ENCODE peak calls at places on chromosome 19, in eight cellular contexts. P is GM23338, H is neural progenitor cell, T is MM.1S, C is OCI-LY7, J is PC-3, Y is SK-N-SH, B is HCT116. Q is an unnamed sample.

GRCh38 chr19:40403262-40403984 is 9.8 kb downstream of the PRX start:
- DNase-seq in Y (peak; percentile 98), C (peak; percentile 93), J (peak; percentile 76), T (peak; percentile 89), B (peak; percentile 86), P (peak; percentile 99), H (peak; percentile 97), Q (peak; percentile 93)

GRCh38 chr19:50570997-50571396 is 2.8 kb upstream of the LRRC4B start:
- DNase-seq in H (no peak), B (no peak), J (no peak), T (no peak), C (no peak), P (no peak), Y (no peak), Q (no peak)

GRCh38 chr19:42270346-42271044 is 1.4 kb downstream of the CIC start:
- DNase-seq in T (peak; percentile 71), Y (peak; percentile 49), C (peak; percentile 37), B (no peak), P (no peak), J (peak; percentile 57), H (no peak), Q (no peak)

GRCh38 chr19:46886546-46887239 is 25.9 kb downstream of the ARHGAP35 start:
- DNase-seq in B (no peak), Y (no peak), J (peak; percentile 40), T (no peak), C (no peak), P (no peak), H (no peak), Q (no peak)

GRCh38 chr19:23758187-23759074 is at the start of gene ZNF681:
- DNase-seq in B (no peak), J (peak; percentile 90), P (peak; percentile 97), T (peak; percentile 73), H (peak; percentile 93), Y (peak; percentile 85), C (peak; percentile 89), Q (peak; percentile 94)

GRCh38 chr19:46373573-46374359 is 26.9 kb downstream of the PPP5C start:
- DNase-seq in H (peak; percentile 70), C (no peak), P (peak; percentile 80), B (no peak), T (no peak), J (peak; percentile 95), Y (peak; percentile 80), Q (peak; percentile 57)

GRCh38 chr19:16191216-16191908 is 6.2 kb downstream of the FAM32A start:
- DNase-seq in J (peak; percentile 53), P (peak; percentile 10), H (no peak), C (no peak), T (no peak), B (no peak), Y (no peak), Q (no peak)

GRCh38 chr19:44753932-44754742 is 5.6 kb downstream of the BCL3 start:
- DNase-seq in T (peak; percentile 85), H (peak; percentile 68), P (peak; percentile 81), B (no peak), J (peak; percentile 74), Y (peak; percentile 72), C (peak; percentile 80), Q (peak; percentile 92)

GRCh38 chr19:6105444-6105843 is 4.9 kb downstream of the RFX2 start:
- DNase-seq in Y (no peak), B (no peak), H (no peak), P (no peak), J (no peak), C (no peak), T (no peak), Q (no peak)

GRCh38 chr19:6113616-6114188 is 3.4 kb upstream of the RFX2 start:
- DNase-seq in Y (no peak), H (no peak), J (no peak), B (no peak), C (no peak), P (no peak), T (no peak), Q (no peak)

GRCh38 chr19:6108721-6109633 is 1.3 kb downstream of the RFX2 start:
- DNase-seq in B (no peak), Y (peak; percentile 61), P (peak; percentile 64), J (peak; percentile 47), T (no peak), C (peak; percentile 20), H (peak; percentile 57), Q (peak; percentile 57)

GRCh38 chr19:6109947-6110346 is 353 bp downstream of the RFX2 start:
- DNase-seq in H (no peak), T (no peak), J (no peak), B (no peak), C (no peak), P (peak; percentile 9), Y (no peak), Q (no peak)

GRCh38 chr19:6110360-6110977 is at the start of gene RFX2:
- DNase-seq in Y (peak; percentile 98), P (peak; percentile 100), T (peak; percentile 94), H (peak; percentile 100), C (peak; percentile 99), J (peak; percentile 100), B (peak; percentile 97), Q (peak; percentile 100)
- TF ChIP-seq CTCF in Y (no peak), P (no peak), T (no peak), H (no peak), C (no peak), J (no peak), B (no peak), Q (no peak)

GRCh38 chr19:1074512-1075283 is 7.7 kb downstream of the ARHGAP45 start:
- DNase-seq in B (no peak), H (no peak), P (no peak), T (peak; percentile 74), Y (peak; percentile 100), J (peak; percentile 72), C (peak; percentile 90), Q (no peak)
- TF ChIP-seq EZH2phosphoT487 in B (no peak), H (no peak), P (no peak), T (no peak), Y (no peak), J (no peak), C (no peak), Q (no peak)

DNA sequence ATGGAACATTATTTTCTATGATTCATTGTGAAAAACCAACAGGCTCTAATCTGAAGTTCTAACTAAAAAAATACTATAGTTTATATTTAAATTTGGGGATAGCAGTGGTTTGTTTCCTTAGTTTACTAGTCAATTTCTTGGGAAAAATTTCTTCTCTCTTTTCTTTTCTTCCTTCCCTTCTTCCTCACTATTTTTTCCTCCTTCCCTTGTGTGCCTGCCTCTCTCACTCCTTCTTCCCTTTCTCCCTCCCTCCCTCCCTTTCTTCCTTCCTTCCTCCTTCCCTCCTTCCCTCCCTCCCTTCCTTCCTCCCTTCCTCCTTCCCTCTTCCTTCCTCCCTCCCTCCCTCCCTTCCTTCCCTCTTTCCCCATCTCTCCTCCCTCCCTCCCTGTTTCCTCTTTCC is 226.5 kb downstream of the ZNF536 start:
- DNase-seq in C (no peak), B (no peak), Y (no peak), T (no peak), H (no peak), P (no peak), J (no peak), Q (no peak)
- TF ChIP-seq CTCF in C (no peak), B (no peak), Y (no peak), T (no peak), H (no peak), P (no peak), J (no peak), Q (no peak)

GRCh38 chr19:14536926-14537692 is 7.7 kb downstream of the TECR start:
- DNase-seq in J (peak; percentile 88), H (peak; percentile 95), C (peak; percentile 72), P (peak; percentile 98), B (peak; percentile 88), Y (peak; percentile 80), T (no peak), Q (peak; percentile 87)
- TF ChIP-seq EZH2phosphoT487 in J (no peak), H (no peak), C (no peak), P (no peak), B (no peak), Y (no peak), T (no peak), Q (no peak)

DNA sequence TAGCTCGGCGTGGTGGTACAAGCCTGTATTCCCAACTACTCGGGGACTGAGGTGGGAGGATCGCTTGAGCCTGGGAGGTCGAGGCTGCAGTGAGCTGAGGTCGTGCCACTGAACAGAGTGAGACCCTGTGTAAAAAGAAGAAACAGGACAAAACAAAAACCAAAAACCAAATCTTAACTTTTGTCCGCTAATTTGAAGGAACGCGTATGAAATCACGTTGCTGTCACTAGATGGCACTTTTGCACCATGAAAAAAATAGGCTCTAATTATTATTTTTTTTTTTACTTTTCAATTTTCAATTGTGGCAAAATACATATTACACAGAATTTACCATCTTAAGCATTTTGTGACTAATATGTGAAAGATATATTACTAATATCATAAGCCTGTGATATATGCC is 17.6 kb upstream of the ZNF835 start:
- DNase-seq in P (no peak), H (no peak), T (no peak), C (no peak), J (peak; percentile 8), Y (no peak), B (no peak), Q (no peak)
- TF ChIP-seq CTCF in P (peak; percentile 2), H (no peak), T (no peak), C (peak; percentile 36), J (peak; percentile 49), Y (no peak), B (no peak), Q (no peak)

GRCh38 chr19:6551091-6551490 is 20.3 kb downstream of the TNFSF9 start:
- DNase-seq in Y (no peak), T (no peak), H (no peak), B (no peak), C (no peak), P (no peak), J (no peak), Q (no peak)

GRCh38 chr19:6556480-6556879 is 25.7 kb downstream of the TNFSF9 start:
- DNase-seq in B (no peak), C (no peak), P (no peak), T (no peak), Y (no peak), H (no peak), J (no peak), Q (no peak)

GRCh38 chr19:6556043-6556449 is 25.2 kb downstream of the TNFSF9 start:
- DNase-seq in Y (no peak), B (no peak), C (no peak), P (no peak), J (no peak), H (no peak), T (no peak), Q (no peak)

DNA sequence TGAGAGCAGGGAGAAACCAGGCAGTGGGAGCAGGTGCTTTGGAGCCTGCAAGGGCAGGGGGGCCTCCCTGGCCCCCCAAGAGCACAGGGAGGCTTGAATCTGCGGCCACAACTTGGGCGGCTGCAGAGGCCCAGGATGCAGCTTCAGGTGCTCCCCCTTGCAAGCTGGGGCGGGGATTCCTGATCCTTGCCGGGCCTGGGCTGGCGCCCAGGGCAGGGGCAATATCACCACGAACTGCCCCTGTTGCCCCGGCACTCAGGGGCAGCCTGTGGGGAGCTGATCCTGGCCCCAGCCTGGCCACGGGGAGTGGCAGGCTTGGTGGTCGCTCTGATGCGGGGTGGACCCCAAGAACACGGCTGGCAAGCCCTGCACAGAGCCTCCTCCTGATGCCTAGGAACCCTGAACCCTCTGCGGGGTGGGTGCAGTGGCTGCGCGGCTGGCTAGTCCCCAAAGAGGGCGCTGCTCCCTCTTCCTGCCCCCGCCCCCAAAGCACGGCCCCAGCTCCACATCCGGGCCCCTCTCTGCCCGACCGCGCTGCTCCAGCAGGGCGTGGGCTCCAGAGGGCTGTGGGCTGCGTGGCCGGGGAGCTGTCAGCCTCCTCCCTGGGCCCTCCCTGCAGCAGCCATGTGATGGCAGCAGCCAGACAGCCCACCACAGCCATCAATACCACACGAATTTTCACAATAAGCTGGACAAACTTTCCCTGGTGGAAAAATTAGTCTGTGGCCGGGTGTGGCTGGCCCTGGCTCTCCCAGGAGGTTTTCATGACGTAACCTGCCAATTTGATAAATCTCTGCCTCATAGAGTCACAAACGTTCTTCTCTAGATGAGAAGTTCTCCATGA is 21.0 kb downstream of the TNFSF9 start:
- DNase-seq in Y (peak; percentile 70), J (no peak), P (peak; percentile 92), C (no peak), B (no peak), H (peak; percentile 83), T (no peak), Q (peak; percentile 56)
- TF ChIP-seq EZH2phosphoT487 in Y (no peak), J (no peak), P (no peak), C (no peak), B (no peak), H (no peak), T (no peak), Q (no peak)

Q was measured in hepatocyte.